ENCODE peak calls at places on chromosomes 2 and 18, in five cellular contexts. C, I, L, D and T are unnamed samples.

GRCh38 chr2:95039410-95039809 is 13.9 kb downstream of the MAL start:
- DNase-seq in D (no peak), L (no peak), I (no peak), C (no peak), T (no peak)

GRCh38 chr2:173058097-173058496 is 17.5 kb upstream of the MAP3K20 start:
- DNase-seq in D (no peak), L (no peak), C (no peak), I (no peak), T (no peak)

GRCh38 chr2:172101707-172102158 is 967 bp downstream of the DLX2 start:
- DNase-seq in I (no peak), L (peak), D (no peak), C (peak), T (no peak)

GRCh38 chr2:96082211-96083063 is 33.9 kb downstream of the ADRA2B start:
- DNase-seq in D (no peak), C (no peak), I (no peak), L (no peak), T (no peak)

GRCh38 chr2:178530625-178531142 is 50.4 kb downstream of the PLEKHA3 start:
- DNase-seq in C (no peak), D (peak), L (no peak), I (no peak), T (no peak)

GRCh38 chr18:34322365-34323289 is 97.9 kb upstream of the NOL4 start:
- DNase-seq in D (no peak), C (peak), L (peak), I (peak), T (peak)

GRCh38 chr2:108854484-108854883 is 67.9 kb downstream of the CCDC138 start:
- DNase-seq in C (no peak), D (no peak), L (no peak), I (no peak), T (no peak)

GRCh38 chr2:119491776-119492525 is 32.3 kb downstream of the SCTR start:
- DNase-seq in C (peak), I (peak), L (no peak), D (no peak), T (no peak)

GRCh38 chr2:69061518-69061917 is 48.5 kb downstream of the ANTXR1 start:
- DNase-seq in C (no peak), D (no peak), I (no peak), L (no peak), T (no peak)

GRCh38 chr2:148259674-148260073 is 238.8 kb downstream of the MBD5 start:
- DNase-seq in L (no peak), D (no peak), I (no peak), C (peak), T (no peak)

GRCh38 chr2:232367591-232368233 is 10.8 kb upstream of the ALPP start:
- DNase-seq in I (no peak), C (no peak), D (no peak), L (peak), T (peak)